ENCODE peak calls at places on chromosomes 11 and 22, in six cellular contexts. T is mesendoderm, O is left ventricle myocardium inferior, N is transverse colon, P is OCI-LY7, W is heart left ventricle. A is an unnamed sample. For H3K4me1, the result is how much of the 10 kb centered on the place peaks cover.

GRCh38 chr11:126416542-126417090 is 61.1 kb downstream of the ST3GAL4 start:
- DNase-seq in O (peak), N (peak), T (peak), W (peak), P (peak), A (peak)

GRCh38 chr11:10911907-10912306 is 54.1 kb upstream of the ZBED5 start:
- DNase-seq in P (no peak), O (no peak), W (no peak), T (no peak), N (no peak), A (no peak)

GRCh38 chr11:61021661-61022212 is 50.3 kb downstream of the CD6 start:
- DNase-seq in W (no peak), T (peak), O (no peak), P (peak), N (peak), A (peak)

GRCh38 chr22:39332441-39333064 is 13.1 kb upstream of the RPL3 start:
- DNase-seq in N (no peak), T (no peak), P (no peak), W (no peak), O (no peak), A (no peak)

GRCh38 chr11:121554552-121554951 is 101.8 kb upstream of the SORL1-AS1 start:
- DNase-seq in P (no peak), N (no peak), O (no peak), W (no peak), T (no peak), A (no peak)

GRCh38 chr11:118289411-118289810 is 15.1 kb upstream of the CD3E start:
- DNase-seq in O (no peak), W (no peak), T (no peak), N (no peak), P (no peak), A (no peak)

GRCh38 chr11:120117991-120118390 is 19.9 kb downstream of the TRIM29 start:
- DNase-seq in W (no peak), T (no peak), O (no peak), N (no peak), P (no peak), A (no peak)

GRCh38 chr11:11010624-11011127 is 152.8 kb upstream of the ZBED5 start:
- DNase-seq in W (peak), P (no peak), N (peak), T (peak), O (peak), A (no peak)

DNA sequence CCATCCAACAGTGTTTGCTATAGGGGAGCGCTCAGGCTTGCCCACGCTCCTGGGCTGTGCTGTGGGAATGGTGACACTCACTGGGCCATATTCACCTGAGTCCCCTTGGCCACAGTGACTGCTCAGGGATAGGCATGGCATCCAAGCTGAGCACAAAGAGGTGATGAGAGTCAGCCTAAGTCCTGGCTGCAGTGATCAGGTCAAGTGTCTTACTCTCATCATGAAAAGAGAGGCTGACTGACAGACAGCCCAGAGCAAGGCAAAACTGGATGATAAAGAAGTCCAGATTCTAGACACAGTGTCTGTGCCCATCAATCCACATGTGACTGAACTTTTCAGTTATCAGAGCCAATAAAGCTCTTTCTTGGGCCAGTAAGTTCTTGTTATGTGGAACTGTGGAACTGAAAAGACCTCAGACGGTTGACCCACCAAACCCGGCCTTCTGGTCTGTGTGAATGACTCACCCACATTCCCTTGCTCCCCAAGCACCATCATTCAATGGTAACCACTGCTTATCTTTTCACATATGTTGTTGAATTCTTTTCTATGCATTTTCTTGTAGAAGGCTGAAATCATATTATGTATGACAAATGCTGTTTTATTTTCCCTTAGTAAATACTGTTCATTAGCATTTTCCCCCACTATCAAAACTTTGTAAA is 43.2 kb upstream of the YPEL1 start:
- DNase-seq in T (peak), O (no peak), P (no peak), W (no peak), N (no peak), A (no peak)
- H3K4me1 ChIP-seq in T (under half), O (under half), P (half or more), W (under half), N (under half), A (under half)

GRCh38 chr11:16558499-16558898 is 179.9 kb upstream of the C11orf58 start:
- DNase-seq in T (no peak), N (no peak), W (no peak), P (no peak), O (no peak), A (no peak)
- H3K4me1 ChIP-seq in T (under half), N (under half), W (under half), P (under half), O (under half), A (under half)

DNA sequence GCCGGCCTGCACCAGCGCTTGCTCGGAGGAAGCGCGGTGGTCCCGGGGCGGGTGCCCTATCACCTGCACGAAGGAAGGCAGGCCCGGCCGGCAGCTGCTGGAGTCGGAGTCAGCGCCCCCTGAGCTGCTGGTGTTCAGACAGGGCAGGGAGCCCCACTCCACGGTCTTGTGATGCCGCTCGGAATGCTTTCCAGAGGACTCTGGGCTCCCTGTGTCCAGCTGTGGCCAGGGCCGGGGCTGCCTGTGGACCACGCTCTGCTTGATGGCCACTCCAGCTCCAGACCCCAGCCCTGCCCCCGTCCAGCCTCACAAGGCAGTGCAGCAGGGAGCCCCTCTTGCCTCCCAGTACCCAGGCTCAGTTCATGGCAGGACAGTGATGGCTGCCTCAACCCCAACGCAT is 3.7 kb downstream of the LMNTD2 start:
- DNase-seq in T (no peak), O (no peak), N (no peak), P (no peak), W (no peak), A (no peak)
- H3K4me1 ChIP-seq in T (under half), O (under half), N (under half), P (under half), W (under half), A (under half)

GRCh38 chr22:37275134-37275533 is 7.2 kb upstream of the CYTH4 start:
- DNase-seq in O (no peak), W (no peak), T (no peak), P (peak), N (no peak), A (peak)
- H3K4me1 ChIP-seq in O (under half), W (under half), T (under half), P (half or more), N (under half), A (half or more)

GRCh38 chr11:2509481-2510001 is 64.7 kb downstream of the KCNQ1 start:
- DNase-seq in N (peak), P (no peak), W (peak), O (peak), T (no peak), A (peak)
- H3K4me1 ChIP-seq in N (under half), P (under half), W (under half), O (half or more), T (under half), A (under half)